ENCODE peak calls at places on chromosome 11, in four cellular contexts. One of them, this sample, is unnamed.
A peak's percentile ranks its signal among the peaks of the same experiment; 100 is the strongest.

GRCh38 chr11:31521497-31522150 is 12.1 kb downstream of the ELP4 start:
- DNase-seq in tibial nerve: no peak
- DNase-seq in astrocyte of the cerebellum: no peak
- DNase-seq in heart left ventricle: no peak
- DNase-seq in this sample: no peak

GRCh38 chr11:116421529-116422185 is 351.1 kb downstream of the BUD13 start:
- DNase-seq in tibial nerve: no peak
- DNase-seq in astrocyte of the cerebellum: no peak
- DNase-seq in heart left ventricle: no peak
- DNase-seq in this sample: no peak

GRCh38 chr11:77375114-77375513 is 73.6 kb upstream of the GDPD4 start:
- DNase-seq in tibial nerve: no peak
- DNase-seq in astrocyte of the cerebellum: peak; percentile 19
- DNase-seq in heart left ventricle: no peak
- DNase-seq in this sample: no peak

GRCh38 chr11:60916669-60917206 is 2.8 kb downstream of the TMEM109 start:
- DNase-seq in tibial nerve: no peak
- DNase-seq in astrocyte of the cerebellum: no peak
- DNase-seq in heart left ventricle: no peak
- DNase-seq in this sample: no peak

GRCh38 chr11:77106321-77106720 is 3.7 kb downstream of the OMP start:
- DNase-seq in tibial nerve: no peak
- DNase-seq in astrocyte of the cerebellum: no peak
- DNase-seq in heart left ventricle: no peak
- DNase-seq in this sample: no peak

GRCh38 chr11:73982595-73982989 is at the start of gene UCP2:
- DNase-seq in tibial nerve: peak; percentile 77
- DNase-seq in astrocyte of the cerebellum: peak; percentile 3
- DNase-seq in heart left ventricle: peak; percentile 86
- DNase-seq in this sample: peak; percentile 89

GRCh38 chr11:11937957-11938356 is 70.5 kb downstream of the DKK3 start:
- DNase-seq in tibial nerve: no peak
- DNase-seq in astrocyte of the cerebellum: no peak
- DNase-seq in heart left ventricle: no peak
- DNase-seq in this sample: no peak

GRCh38 chr11:97722065-97722464 is 1298.7 kb upstream of the CNTN5 start:
- DNase-seq in tibial nerve: no peak
- DNase-seq in astrocyte of the cerebellum: peak; percentile 85
- DNase-seq in heart left ventricle: no peak
- DNase-seq in this sample: no peak

GRCh38 chr11:10263929-10264328 is 30.1 kb downstream of the SBF2 start:
- DNase-seq in tibial nerve: no peak
- DNase-seq in astrocyte of the cerebellum: peak; percentile 18
- DNase-seq in heart left ventricle: no peak
- DNase-seq in this sample: no peak

GRCh38 chr11:44774131-44774530 is 47.4 kb downstream of the TSPAN18 start:
- DNase-seq in tibial nerve: no peak
- DNase-seq in astrocyte of the cerebellum: no peak
- DNase-seq in heart left ventricle: peak; percentile 82
- DNase-seq in this sample: no peak

GRCh38 chr11:68929135-68929534 is 25.4 kb downstream of the IGHMBP2 start:
- DNase-seq in tibial nerve: no peak
- DNase-seq in astrocyte of the cerebellum: no peak
- DNase-seq in heart left ventricle: no peak
- DNase-seq in this sample: no peak

GRCh38 chr11:64592656-64593055 is 1.6 kb downstream of the SLC22A12 start:
- DNase-seq in tibial nerve: no peak
- DNase-seq in astrocyte of the cerebellum: no peak
- DNase-seq in heart left ventricle: no peak
- DNase-seq in this sample: no peak

GRCh38 chr11:65899356-65900124 is 648 bp downstream of the FOSL1 start:
- DNase-seq in tibial nerve: no peak
- DNase-seq in astrocyte of the cerebellum: no peak
- DNase-seq in heart left ventricle: peak; percentile 65
- DNase-seq in this sample: peak; percentile 88

GRCh38 chr11:69947059-69947771 is 128.0 kb upstream of the FGF3 start:
- DNase-seq in tibial nerve: no peak
- DNase-seq in astrocyte of the cerebellum: no peak
- DNase-seq in heart left ventricle: no peak
- DNase-seq in this sample: no peak

GRCh38 chr11:95149659-95150294 is 60.1 kb downstream of the ENDOD1 start:
- DNase-seq in tibial nerve: no peak
- DNase-seq in astrocyte of the cerebellum: no peak
- DNase-seq in heart left ventricle: peak; percentile 42
- DNase-seq in this sample: no peak

GRCh38 chr11:12182650-12183511 is 72.5 kb downstream of the MICAL2 start:
- DNase-seq in tibial nerve: no peak
- DNase-seq in astrocyte of the cerebellum: peak; percentile 96
- DNase-seq in heart left ventricle: peak; percentile 79
- DNase-seq in this sample: no peak

GRCh38 chr11:3894128-3894731 is 38.8 kb downstream of the STIM1 start:
- DNase-seq in tibial nerve: no peak
- DNase-seq in astrocyte of the cerebellum: no peak
- DNase-seq in heart left ventricle: peak; percentile 50
- DNase-seq in this sample: peak; percentile 55

GRCh38 chr11:38710262-38710661 is 2112.2 kb upstream of the RAG2 start:
- DNase-seq in tibial nerve: no peak
- DNase-seq in astrocyte of the cerebellum: no peak
- DNase-seq in heart left ventricle: no peak
- DNase-seq in this sample: no peak

GRCh38 chr11:75635009-75635909 is 33.6 kb downstream of the MAP6 start:
- DNase-seq in tibial nerve: peak; percentile 10
- DNase-seq in astrocyte of the cerebellum: peak; percentile 39
- DNase-seq in heart left ventricle: peak; percentile 38
- DNase-seq in this sample: no peak

GRCh38 chr11:130071211-130071712 is 1.6 kb downstream of the APLP2 start:
- DNase-seq in tibial nerve: no peak
- DNase-seq in astrocyte of the cerebellum: no peak
- DNase-seq in heart left ventricle: no peak
- DNase-seq in this sample: no peak

GRCh38 chr11:122020902-122021301 is 95.1 kb downstream of the BLID start:
- DNase-seq in tibial nerve: peak; percentile 54
- DNase-seq in astrocyte of the cerebellum: no peak
- DNase-seq in heart left ventricle: no peak
- DNase-seq in this sample: no peak

GRCh38 chr11:57728829-57729228 is 12.5 kb upstream of the SELENOH start:
- DNase-seq in tibial nerve: no peak
- DNase-seq in astrocyte of the cerebellum: no peak
- DNase-seq in heart left ventricle: no peak
- DNase-seq in this sample: no peak

GRCh38 chr11:75603791-75604736 is 42.0 kb downstream of the SERPINH1 start:
- DNase-seq in tibial nerve: no peak
- DNase-seq in astrocyte of the cerebellum: peak; percentile 70
- DNase-seq in heart left ventricle: no peak
- DNase-seq in this sample: no peak

GRCh38 chr11:130244851-130245250 is 69.9 kb downstream of the ZBTB44 start:
- DNase-seq in tibial nerve: no peak
- DNase-seq in astrocyte of the cerebellum: no peak
- DNase-seq in heart left ventricle: no peak
- DNase-seq in this sample: no peak

GRCh38 chr11:128692750-128693578 is 908 bp upstream of the FLI1 start:
- DNase-seq in tibial nerve: no peak
- DNase-seq in astrocyte of the cerebellum: no peak
- DNase-seq in heart left ventricle: peak; percentile 56
- DNase-seq in this sample: peak; percentile 46

GRCh38 chr11:61280883-61281580 is 14.1 kb downstream of the VWCE start:
- DNase-seq in tibial nerve: no peak
- DNase-seq in astrocyte of the cerebellum: no peak
- DNase-seq in heart left ventricle: no peak
- DNase-seq in this sample: no peak

GRCh38 chr11:67252831-67253239 is 13.4 kb upstream of the GRK2 start:
- DNase-seq in tibial nerve: no peak
- DNase-seq in astrocyte of the cerebellum: no peak
- DNase-seq in heart left ventricle: no peak
- DNase-seq in this sample: peak; percentile 56
- TF ChIP-seq CTCF in tibial nerve: peak; percentile 29
- TF ChIP-seq CTCF in astrocyte of the cerebellum: peak; percentile 48
- TF ChIP-seq CTCF in heart left ventricle: peak; percentile 14
- TF ChIP-seq CTCF in this sample: peak; percentile 35

DNA sequence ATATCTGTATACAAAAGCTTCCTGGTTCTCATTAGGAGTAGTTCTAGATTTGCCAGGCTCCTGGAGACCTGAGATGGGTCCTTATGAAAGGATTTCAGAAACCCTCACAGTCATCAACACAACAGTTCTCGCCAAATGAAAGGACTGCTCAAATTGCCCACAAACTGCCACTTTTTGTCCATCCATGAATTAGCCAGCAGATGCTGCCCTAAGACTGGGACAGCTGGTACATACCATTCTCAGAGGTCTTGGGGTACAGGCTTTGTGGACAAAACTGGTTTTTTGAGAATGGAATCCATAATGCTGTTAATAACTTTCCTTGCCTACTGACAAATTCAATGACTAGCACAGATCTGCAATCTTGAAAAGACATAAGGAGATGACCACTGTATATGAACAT is 23.4 kb upstream of the BDNF start:
- DNase-seq in tibial nerve: no peak
- DNase-seq in astrocyte of the cerebellum: no peak
- DNase-seq in heart left ventricle: no peak
- DNase-seq in this sample: no peak
- TF ChIP-seq CTCF in tibial nerve: no peak
- TF ChIP-seq CTCF in astrocyte of the cerebellum: peak; percentile 12
- TF ChIP-seq CTCF in heart left ventricle: no peak
- TF ChIP-seq CTCF in this sample: no peak

GRCh38 chr11:72548481-72548880 is 114.2 kb upstream of the CLPB start:
- DNase-seq in tibial nerve: no peak
- DNase-seq in astrocyte of the cerebellum: no peak
- DNase-seq in heart left ventricle: no peak
- DNase-seq in this sample: no peak

GRCh38 chr11:72556433-72556832 is 117.8 kb downstream of the PDE2A start:
- DNase-seq in tibial nerve: no peak
- DNase-seq in astrocyte of the cerebellum: no peak
- DNase-seq in heart left ventricle: no peak
- DNase-seq in this sample: no peak

GRCh38 chr11:72552399-72552910 is 118.1 kb upstream of the CLPB start:
- DNase-seq in tibial nerve: no peak
- DNase-seq in astrocyte of the cerebellum: no peak
- DNase-seq in heart left ventricle: no peak
- DNase-seq in this sample: no peak

GRCh38 chr11:72551571-72551970 is 117.2 kb upstream of the CLPB start:
- DNase-seq in tibial nerve: no peak
- DNase-seq in astrocyte of the cerebellum: no peak
- DNase-seq in heart left ventricle: no peak
- DNase-seq in this sample: no peak

DNA sequence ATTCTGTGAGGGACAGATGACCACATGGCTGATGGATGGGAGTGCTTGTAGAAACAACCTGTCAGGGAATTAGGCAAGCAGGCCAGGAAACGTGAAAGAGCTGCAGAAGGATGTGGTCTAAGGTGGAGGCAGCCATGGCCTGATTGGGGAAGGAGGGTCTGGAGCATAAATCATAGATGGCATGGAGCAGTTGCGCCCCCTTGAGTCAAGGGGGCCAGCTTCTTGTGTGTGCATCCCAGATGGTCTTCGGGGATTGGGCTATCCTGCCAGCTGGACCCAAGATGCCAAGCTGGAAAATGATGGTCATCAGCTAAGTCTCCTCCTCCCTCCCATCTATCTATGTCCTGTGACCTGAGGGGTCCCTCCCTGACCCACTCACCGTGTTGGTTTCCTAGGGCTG is 119.4 kb upstream of the CLPB start:
- DNase-seq in tibial nerve: no peak
- DNase-seq in astrocyte of the cerebellum: no peak
- DNase-seq in heart left ventricle: no peak
- DNase-seq in this sample: peak; percentile 71
- TF ChIP-seq CTCF in tibial nerve: no peak
- TF ChIP-seq CTCF in astrocyte of the cerebellum: no peak
- TF ChIP-seq CTCF in heart left ventricle: no peak
- TF ChIP-seq CTCF in this sample: peak; percentile 54

DNA sequence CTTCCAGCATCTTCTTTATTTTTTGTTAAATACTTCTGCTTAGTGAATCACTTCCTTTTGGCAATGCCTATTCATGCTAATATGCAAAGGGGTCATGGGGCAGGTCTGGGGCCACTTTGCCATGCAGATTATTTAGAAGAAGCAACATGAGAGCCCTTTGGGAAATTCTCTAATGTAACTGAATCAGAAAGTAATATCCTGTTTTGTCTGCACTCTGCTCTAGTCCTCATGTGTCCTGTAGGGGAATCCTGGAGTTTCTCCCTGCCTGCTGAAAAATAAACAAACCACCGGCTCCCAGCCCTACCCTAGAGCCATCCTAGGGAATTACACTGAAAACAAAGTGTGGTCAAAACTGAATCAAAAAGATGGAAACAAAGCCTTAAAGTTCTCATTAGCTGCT is 176.4 kb upstream of the POU2AF2 start:
- DNase-seq in tibial nerve: no peak
- DNase-seq in astrocyte of the cerebellum: no peak
- DNase-seq in heart left ventricle: no peak
- DNase-seq in this sample: no peak
- TF ChIP-seq CTCF in tibial nerve: no peak
- TF ChIP-seq CTCF in astrocyte of the cerebellum: peak; percentile 28
- TF ChIP-seq CTCF in heart left ventricle: no peak
- TF ChIP-seq CTCF in this sample: no peak

GRCh38 chr11:132158091-132158490 is 787.7 kb downstream of the NTM start:
- DNase-seq in tibial nerve: no peak
- DNase-seq in astrocyte of the cerebellum: no peak
- DNase-seq in heart left ventricle: no peak
- DNase-seq in this sample: peak; percentile 11
- TF ChIP-seq CTCF in tibial nerve: peak; percentile 11
- TF ChIP-seq CTCF in astrocyte of the cerebellum: peak; percentile 42
- TF ChIP-seq CTCF in heart left ventricle: peak; percentile 9
- TF ChIP-seq CTCF in this sample: no peak

GRCh38 chr11:96217206-96217605 is 125.8 kb downstream of the MAML2 start:
- DNase-seq in tibial nerve: no peak
- DNase-seq in astrocyte of the cerebellum: no peak
- DNase-seq in heart left ventricle: no peak
- DNase-seq in this sample: no peak
- TF ChIP-seq CTCF in tibial nerve: no peak
- TF ChIP-seq CTCF in astrocyte of the cerebellum: no peak
- TF ChIP-seq CTCF in heart left ventricle: no peak
- TF ChIP-seq CTCF in this sample: no peak

This sample was measured in activated CD8-positive, alpha-beta T cell treated with anti-CD3 and anti-CD28 coated beads for 36 hours.